ENCODE peak calls at places on chromosomes 7 and 10, in six cellular contexts. I, H, J, F, T and V are unnamed samples.

GRCh38 chr7:34900891-34901493 is 136.3 kb downstream of the DPY19L1 start:
- DNase-seq in I (no peak), H (peak), J (peak), F (peak), T (peak), V (peak)

GRCh38 chr7:122268101-122268500 is 36.4 kb downstream of the FEZF1 start:
- DNase-seq in I (no peak), H (no peak), J (no peak), F (no peak), T (no peak), V (no peak)

GRCh38 chr10:103917326-103918052 is 495 bp downstream of the STN1 start:
- DNase-seq in I (no peak), H (no peak), J (peak), F (peak), T (no peak), V (no peak)

GRCh38 chr7:68321076-68321639 is 1277.1 kb upstream of the AUTS2 start:
- DNase-seq in I (no peak), H (no peak), J (no peak), F (no peak), T (no peak), V (peak)

GRCh38 chr7:118057404-118057803 is 126.6 kb upstream of the LSM8 start:
- DNase-seq in I (no peak), H (no peak), J (no peak), F (no peak), T (no peak), V (no peak)

GRCh38 chr7:568681-569035 is 49.0 kb upstream of the PDGFA start:
- DNase-seq in I (no peak), H (no peak), J (no peak), F (no peak), T (no peak), V (no peak)

GRCh38 chr10:129968020-129968861 is 4.2 kb upstream of the EBF3 start:
- DNase-seq in I (no peak), H (no peak), J (no peak), F (no peak), T (no peak), V (peak)

GRCh38 chr10:116287906-116288501 is 15.0 kb upstream of the GFRA1 start:
- DNase-seq in I (no peak), H (peak), J (no peak), F (peak), T (no peak), V (peak)

GRCh38 chr10:48523820-48524758 is 80.8 kb downstream of the ARHGAP22 start:
- DNase-seq in I (no peak), H (no peak), J (no peak), F (peak), T (peak), V (peak)

GRCh38 chr10:96996275-96996980 is 164.3 kb downstream of the LCOR start:
- DNase-seq in I (no peak), H (no peak), J (no peak), F (no peak), T (no peak), V (no peak)

GRCh38 chr10:71076473-71077142 is 135.8 kb upstream of the UNC5B start:
- DNase-seq in I (no peak), H (no peak), J (no peak), F (no peak), T (peak), V (peak)

GRCh38 chr7:32093415-32094408 is 23.5 kb upstream of the PDE1C start:
- DNase-seq in I (no peak), H (no peak), J (no peak), F (no peak), T (no peak), V (no peak)

GRCh38 chr10:100847440-100847839 is 65.3 kb upstream of the SLF2 start:
- DNase-seq in I (no peak), H (peak), J (no peak), F (peak), T (no peak), V (no peak)

GRCh38 chr7:1302936-1303335 is 70.3 kb downstream of the UNCX start:
- DNase-seq in I (no peak), H (no peak), J (no peak), F (no peak), T (no peak), V (peak)

GRCh38 chr7:70695804-70696104 is 436.2 kb upstream of the GALNT17 start:
- DNase-seq in I (no peak), H (no peak), J (no peak), F (no peak), T (no peak), V (peak)

GRCh38 chr10:71832967-71833366 is 18.1 kb downstream of the PSAP start:
- DNase-seq in I (peak), H (no peak), J (no peak), F (no peak), T (no peak), V (no peak)

GRCh38 chr10:70656489-70656888 is 15.8 kb upstream of the ADAMTS14 start:
- DNase-seq in I (peak), H (no peak), J (no peak), F (peak), T (no peak), V (no peak)

GRCh38 chr10:124574456-124575070 is 112.9 kb downstream of the LHPP start:
- DNase-seq in I (no peak), H (no peak), J (no peak), F (no peak), T (no peak), V (no peak)

GRCh38 chr7:12623885-12624498 is 53.5 kb downstream of the SCIN start:
- DNase-seq in I (no peak), H (peak), J (peak), F (peak), T (no peak), V (peak)

GRCh38 chr7:46764100-46764941 is 817.6 kb downstream of the TNS3 start:
- DNase-seq in I (peak), H (peak), J (no peak), F (no peak), T (no peak), V (no peak)

GRCh38 chr10:129707406-129708388 is 240.7 kb downstream of the MGMT start:
- DNase-seq in I (no peak), H (no peak), J (no peak), F (no peak), T (no peak), V (peak)

GRCh38 chr7:6160191-6160623 is 112.2 kb downstream of the CYTH3 start:
- DNase-seq in I (no peak), H (no peak), J (peak), F (no peak), T (peak), V (peak)

GRCh38 chr7:412731-413356 is 106.8 kb downstream of the PDGFA start:
- DNase-seq in I (no peak), H (no peak), J (no peak), F (no peak), T (no peak), V (no peak)

GRCh38 chr7:159015081-159015893 is 129.4 kb downstream of the VIPR2 start:
- DNase-seq in I (no peak), H (no peak), J (no peak), F (peak), T (no peak), V (no peak)
- TF ChIP-seq YY1 in I (no peak), H (no peak), J (no peak), F (no peak), T (no peak), V (no peak)

GRCh38 chr7:128891942-128892269 is 18.6 kb downstream of the KCP start:
- DNase-seq in I (no peak), H (no peak), J (no peak), F (no peak), T (no peak), V (peak)

GRCh38 chr7:128888756-128889095 is 21.8 kb downstream of the KCP start:
- DNase-seq in I (no peak), H (no peak), J (no peak), F (no peak), T (peak), V (no peak)

GRCh38 chr7:128889121-128889520 is 21.4 kb downstream of the KCP start:
- DNase-seq in I (no peak), H (no peak), J (no peak), F (no peak), T (no peak), V (peak)

GRCh38 chr7:128891110-128891941 is 19.2 kb downstream of the KCP start:
- DNase-seq in I (no peak), H (no peak), J (no peak), F (peak), T (peak), V (peak)

GRCh38 chr7:128890306-128891109 is 20.0 kb downstream of the KCP start:
- DNase-seq in I (no peak), H (no peak), J (no peak), F (no peak), T (peak), V (peak)
- TF ChIP-seq YY1 in I (no peak), H (no peak), J (no peak), F (no peak), T (no peak), V (no peak)

DNA sequence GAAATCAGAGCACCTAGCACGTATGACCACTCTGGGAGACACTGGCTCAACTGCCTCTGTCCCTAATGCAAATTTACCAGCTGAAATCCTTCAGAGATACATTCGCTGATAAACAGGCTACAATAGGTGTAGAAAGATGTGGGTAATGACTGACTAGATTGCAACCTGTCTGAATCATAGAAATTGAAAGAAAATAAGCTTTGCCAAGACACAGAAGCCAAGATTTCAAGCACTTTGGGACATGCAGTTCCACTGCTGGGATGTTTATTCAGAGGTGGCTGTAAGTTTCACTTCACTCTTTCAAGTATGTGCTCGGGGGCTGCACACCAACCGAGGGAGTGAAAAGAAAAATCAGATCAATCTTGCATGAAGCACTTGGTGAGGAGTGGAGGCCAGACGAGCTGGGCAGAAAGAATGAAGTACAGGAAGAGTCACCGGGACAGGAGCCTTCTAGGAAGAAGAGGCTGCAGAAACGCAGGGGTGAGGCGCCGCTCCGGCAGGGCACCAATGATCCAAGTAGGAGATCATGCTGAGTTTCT is 276.7 kb downstream of the PARD3 start:
- DNase-seq in I (peak), H (no peak), J (no peak), F (no peak), T (no peak), V (no peak)
- TF ChIP-seq YY1 in I (no peak), H (no peak), J (no peak), F (no peak), T (no peak), V (no peak)

GRCh38 chr10:8071006-8071405 is 16.5 kb downstream of the GATA3 start:
- DNase-seq in I (no peak), H (no peak), J (no peak), F (no peak), T (no peak), V (no peak)
- TF ChIP-seq YY1 in I (no peak), H (no peak), J (no peak), F (no peak), T (no peak), V (no peak)

GRCh38 chr10:21524526-21525366 is 736 bp downstream of the SKIDA1 start:
- DNase-seq in I (no peak), H (no peak), J (no peak), F (peak), T (peak), V (no peak)
- TF ChIP-seq YY1 in I (no peak), H (no peak), J (no peak), F (no peak), T (no peak), V (no peak)

GRCh38 chr7:151251328-151251925 is 2.9 kb upstream of the SMARCD3 start:
- DNase-seq in I (no peak), H (no peak), J (no peak), F (peak), T (peak), V (peak)
- TF ChIP-seq YY1 in I (no peak), H (no peak), J (no peak), F (peak), T (no peak), V (no peak)